ENCODE peak calls at places on chromosomes 1 and 21, in ten cellular contexts. V is activated effector memory CD4-positive, alpha-beta T cell treated with Interleukin-2 at 50 U/mL for 16 hours; X is activated naive CD8-positive, alpha-beta T cell treated with anti-CD3 and anti-CD28 coated beads, Interleukin-2, amount 50 U/mL, for 24 hours; F is EH; H is posterior cingulate gyrus; P is stomach; Z is HTR-8/SVneo; S is omental fat pad; E is cardiac septum; T is choroid plexus epithelial cell. I is an unnamed sample.

GRCh38 chr1:10979483-10979920 is 33.0 kb upstream of the TARDBP start:
- DNase-seq in V (no peak), X (no peak), F (no peak), H (peak; percentile 75), P (no peak), Z (no peak), S (no peak), E (no peak), T (peak; percentile 21), I (no peak)

GRCh38 chr1:66559517-66559916 is 25.6 kb downstream of the SGIP1 start:
- DNase-seq in V (no peak), X (no peak), F (no peak), H (no peak), P (no peak), Z (no peak), S (no peak), E (no peak), T (no peak), I (no peak)

GRCh38 chr1:171468120-171468790 is 17.1 kb upstream of the PRRC2C start:
- DNase-seq in V (no peak), X (no peak), F (peak; percentile 62), H (no peak), P (no peak), Z (peak; percentile 24), S (no peak), E (no peak), T (peak; percentile 61), I (no peak)

GRCh38 chr1:11338351-11338809 is 65.4 kb downstream of the UBIAD1 start:
- DNase-seq in V (no peak), X (no peak), F (no peak), H (no peak), P (no peak), Z (no peak), S (no peak), E (no peak), T (no peak), I (no peak)

GRCh38 chr1:221824025-221824424 is 82.1 kb upstream of the DUSP10 start:
- DNase-seq in V (no peak), X (no peak), F (peak; percentile 78), H (no peak), P (no peak), Z (no peak), S (no peak), E (no peak), T (peak; percentile 55), I (no peak)

GRCh38 chr1:169321539-169321938 is 46.1 kb downstream of the NME7 start:
- DNase-seq in V (no peak), X (no peak), F (peak; percentile 51), H (no peak), P (no peak), Z (peak; percentile 39), S (no peak), E (no peak), T (peak; percentile 71), I (no peak)

GRCh38 chr1:192545781-192546521 is 29.6 kb upstream of the RGS1 start:
- DNase-seq in V (no peak), X (no peak), F (no peak), H (no peak), P (no peak), Z (no peak), S (no peak), E (no peak), T (peak; percentile 58), I (no peak)

GRCh38 chr1:109312978-109313775 is 6.4 kb upstream of the MYBPHL start:
- DNase-seq in V (no peak), X (no peak), F (no peak), H (peak; percentile 71), P (no peak), Z (no peak), S (no peak), E (no peak), T (peak; percentile 51), I (peak; percentile 55)

GRCh38 chr1:226873771-226874578 is 3.6 kb downstream of the PSEN2 start:
- DNase-seq in V (no peak), X (no peak), F (no peak), H (no peak), P (no peak), Z (no peak), S (no peak), E (peak; percentile 57), T (no peak), I (no peak)

GRCh38 chr21:33865996-33866575 is 49.5 kb downstream of the ATP5PO start:
- DNase-seq in V (no peak), X (no peak), F (no peak), H (no peak), P (no peak), Z (no peak), S (no peak), E (no peak), T (no peak), I (no peak)

GRCh38 chr1:167681024-167681423 is 40.8 kb upstream of the MPZL1 start:
- DNase-seq in V (no peak), X (no peak), F (no peak), H (no peak), P (no peak), Z (no peak), S (no peak), E (no peak), T (no peak), I (no peak)

GRCh38 chr1:112957133-112957812 is 1.3 kb upstream of the SLC16A1 start:
- DNase-seq in V (peak; percentile 14), X (peak; percentile 37), F (peak; percentile 92), H (no peak), P (no peak), Z (peak; percentile 62), S (no peak), E (no peak), T (peak; percentile 96), I (no peak)

GRCh38 chr21:38669186-38669585 is 136.5 kb upstream of the ETS2 start:
- DNase-seq in V (no peak), X (no peak), F (peak; percentile 49), H (no peak), P (no peak), Z (peak; percentile 21), S (no peak), E (no peak), T (peak; percentile 69), I (no peak)

GRCh38 chr1:24541711-24542346 is 14.1 kb upstream of the NCMAP start:
- DNase-seq in V (no peak), X (peak; percentile 52), F (no peak), H (peak; percentile 54), P (peak; percentile 29), Z (no peak), S (no peak), E (peak; percentile 67), T (peak; percentile 19), I (no peak)

GRCh38 chr1:21077085-21077484 is 99.6 kb downstream of the EIF4G3 start:
- DNase-seq in V (no peak), X (no peak), F (peak; percentile 86), H (no peak), P (no peak), Z (no peak), S (no peak), E (no peak), T (peak; percentile 58), I (no peak)

GRCh38 chr1:208343226-208343625 is 99.0 kb upstream of the PLXNA2 start:
- DNase-seq in V (no peak), X (no peak), F (no peak), H (no peak), P (no peak), Z (no peak), S (no peak), E (no peak), T (no peak), I (no peak)

GRCh38 chr21:35470522-35470921 is 421.4 kb upstream of the RUNX1 start:
- DNase-seq in V (no peak), X (no peak), F (no peak), H (no peak), P (no peak), Z (no peak), S (no peak), E (no peak), T (no peak), I (no peak)

GRCh38 chr1:5913876-5914275 is 78.3 kb downstream of the NPHP4 start:
- DNase-seq in V (no peak), X (no peak), F (no peak), H (no peak), P (no peak), Z (no peak), S (no peak), E (peak; percentile 60), T (no peak), I (no peak)

GRCh38 chr1:65386452-65386851 is 34.0 kb upstream of the LEPR start:
- DNase-seq in V (no peak), X (no peak), F (no peak), H (no peak), P (no peak), Z (no peak), S (no peak), E (no peak), T (no peak), I (no peak)

GRCh38 chr1:200021537-200022238 is 5.8 kb upstream of the NR5A2 start:
- DNase-seq in V (no peak), X (no peak), F (no peak), H (no peak), P (no peak), Z (no peak), S (no peak), E (no peak), T (no peak), I (no peak)

GRCh38 chr21:14943636-14944035 is 121.2 kb downstream of the NRIP1 start:
- DNase-seq in V (no peak), X (no peak), F (no peak), H (no peak), P (no peak), Z (no peak), S (no peak), E (no peak), T (peak; percentile 31), I (no peak)

I was measured in Right ventricle myocardium inferior.